ENCODE peak calls at places on chromosomes 6 and 20, in nine cellular contexts. One of them, this sample, is unnamed.

GRCh38 chr6:126038234-126038633 is 51.9 kb downstream of the TRMT11 start:
- DNase-seq in amniotic epithelial cell: no peak
- DNase-seq in mucosa of descending colon: no peak
- DNase-seq in EL: peak
- DNase-seq in activated B cell treated with CpG ODN at 0.5 μM for 24 hours: no peak
- DNase-seq in fibroblast of mammary gland: no peak
- DNase-seq in HFF-Myc: no peak
- DNase-seq in astrocyte of the cerebellum: no peak
- DNase-seq in left ventricle myocardium inferior: no peak
- DNase-seq in this sample: no peak

GRCh38 chr6:2196079-2196679 is 49.2 kb downstream of the GMDS start:
- DNase-seq in amniotic epithelial cell: peak
- DNase-seq in mucosa of descending colon: no peak
- DNase-seq in EL: peak
- DNase-seq in activated B cell treated with CpG ODN at 0.5 μM for 24 hours: no peak
- DNase-seq in fibroblast of mammary gland: peak
- DNase-seq in HFF-Myc: peak
- DNase-seq in astrocyte of the cerebellum: peak
- DNase-seq in left ventricle myocardium inferior: no peak
- DNase-seq in this sample: no peak

GRCh38 chr6:43096451-43097097 is 20.5 kb downstream of the PTK7 start:
- DNase-seq in amniotic epithelial cell: peak
- DNase-seq in mucosa of descending colon: no peak
- DNase-seq in EL: peak
- DNase-seq in activated B cell treated with CpG ODN at 0.5 μM for 24 hours: no peak
- DNase-seq in fibroblast of mammary gland: peak
- DNase-seq in HFF-Myc: no peak
- DNase-seq in astrocyte of the cerebellum: peak
- DNase-seq in left ventricle myocardium inferior: no peak
- DNase-seq in this sample: peak

GRCh38 chr6:145214570-145214969 is 520.8 kb downstream of the EPM2A start:
- DNase-seq in amniotic epithelial cell: peak
- DNase-seq in mucosa of descending colon: no peak
- DNase-seq in EL: peak
- DNase-seq in activated B cell treated with CpG ODN at 0.5 μM for 24 hours: no peak
- DNase-seq in fibroblast of mammary gland: peak
- DNase-seq in HFF-Myc: no peak
- DNase-seq in astrocyte of the cerebellum: peak
- DNase-seq in left ventricle myocardium inferior: no peak
- DNase-seq in this sample: no peak

GRCh38 chr20:47503685-47504084 is 2.0 kb downstream of the NCOA3 start:
- DNase-seq in amniotic epithelial cell: no peak
- DNase-seq in mucosa of descending colon: no peak
- DNase-seq in EL: no peak
- DNase-seq in activated B cell treated with CpG ODN at 0.5 μM for 24 hours: no peak
- DNase-seq in fibroblast of mammary gland: no peak
- DNase-seq in HFF-Myc: no peak
- DNase-seq in astrocyte of the cerebellum: no peak
- DNase-seq in left ventricle myocardium inferior: no peak
- DNase-seq in this sample: no peak

GRCh38 chr6:128400875-128401274 is 119.5 kb downstream of the PTPRK start:
- DNase-seq in amniotic epithelial cell: no peak
- DNase-seq in mucosa of descending colon: no peak
- DNase-seq in EL: no peak
- DNase-seq in activated B cell treated with CpG ODN at 0.5 μM for 24 hours: no peak
- DNase-seq in fibroblast of mammary gland: no peak
- DNase-seq in HFF-Myc: no peak
- DNase-seq in astrocyte of the cerebellum: no peak
- DNase-seq in left ventricle myocardium inferior: no peak
- DNase-seq in this sample: no peak

GRCh38 chr6:36758516-36759176 is 61.0 kb downstream of the RAB44 start:
- DNase-seq in amniotic epithelial cell: no peak
- DNase-seq in mucosa of descending colon: peak
- DNase-seq in EL: no peak
- DNase-seq in activated B cell treated with CpG ODN at 0.5 μM for 24 hours: no peak
- DNase-seq in fibroblast of mammary gland: no peak
- DNase-seq in HFF-Myc: no peak
- DNase-seq in astrocyte of the cerebellum: no peak
- DNase-seq in left ventricle myocardium inferior: no peak
- DNase-seq in this sample: no peak

GRCh38 chr6:111712398-111712797 is 106.7 kb upstream of the TRAF3IP2 start:
- DNase-seq in amniotic epithelial cell: peak
- DNase-seq in mucosa of descending colon: no peak
- DNase-seq in EL: peak
- DNase-seq in activated B cell treated with CpG ODN at 0.5 μM for 24 hours: no peak
- DNase-seq in fibroblast of mammary gland: peak
- DNase-seq in HFF-Myc: no peak
- DNase-seq in astrocyte of the cerebellum: peak
- DNase-seq in left ventricle myocardium inferior: no peak
- DNase-seq in this sample: no peak

GRCh38 chr20:33670715-33671499 is 3.3 kb downstream of the NECAB3 start:
- DNase-seq in amniotic epithelial cell: no peak
- DNase-seq in mucosa of descending colon: peak
- DNase-seq in EL: no peak
- DNase-seq in activated B cell treated with CpG ODN at 0.5 μM for 24 hours: no peak
- DNase-seq in fibroblast of mammary gland: no peak
- DNase-seq in HFF-Myc: no peak
- DNase-seq in astrocyte of the cerebellum: no peak
- DNase-seq in left ventricle myocardium inferior: no peak
- DNase-seq in this sample: no peak

GRCh38 chr20:63703976-63704748 is 3.6 kb downstream of the ARFRP1 start:
- DNase-seq in amniotic epithelial cell: no peak
- DNase-seq in mucosa of descending colon: peak
- DNase-seq in EL: no peak
- DNase-seq in activated B cell treated with CpG ODN at 0.5 μM for 24 hours: no peak
- DNase-seq in fibroblast of mammary gland: no peak
- DNase-seq in HFF-Myc: no peak
- DNase-seq in astrocyte of the cerebellum: no peak
- DNase-seq in left ventricle myocardium inferior: no peak
- DNase-seq in this sample: no peak

GRCh38 chr6:17281497-17282481 is 628 bp downstream of the RBM24 start:
- DNase-seq in amniotic epithelial cell: no peak
- DNase-seq in mucosa of descending colon: peak
- DNase-seq in EL: peak
- DNase-seq in activated B cell treated with CpG ODN at 0.5 μM for 24 hours: no peak
- DNase-seq in fibroblast of mammary gland: no peak
- DNase-seq in HFF-Myc: no peak
- DNase-seq in astrocyte of the cerebellum: no peak
- DNase-seq in left ventricle myocardium inferior: no peak
- DNase-seq in this sample: no peak

GRCh38 chr6:80636689-80637088 is 530.2 kb downstream of the BCKDHB start:
- DNase-seq in amniotic epithelial cell: no peak
- DNase-seq in mucosa of descending colon: no peak
- DNase-seq in EL: peak
- DNase-seq in activated B cell treated with CpG ODN at 0.5 μM for 24 hours: no peak
- DNase-seq in fibroblast of mammary gland: no peak
- DNase-seq in HFF-Myc: no peak
- DNase-seq in astrocyte of the cerebellum: no peak
- DNase-seq in left ventricle myocardium inferior: no peak
- DNase-seq in this sample: no peak